ENCODE peak calls at places on chromosome 1, in eight cellular contexts. N is stimulated activated naive CD8-positive, alpha-beta T cell treated with anti-CD3 and anti-CD28 coated beads, Interleukin-15, Interleukin-2, amounts not matched to agents 100 U/mL and 50 U/mL, for 24 hours; M is right lobe of liver; X is IMR-90; C is HCT116; T is heart left ventricle; D is A549; Q is K562. O is an unnamed sample.

GRCh38 chr1:40622936-40623629 is 42.4 kb downstream of the RIMS3 start:
- ATAC-seq in N (no peak), M (no peak), X (no peak), C (no peak), T (no peak), D (no peak), Q (no peak), O (peak)

GRCh38 chr1:233639611-233640010 is 25.7 kb downstream of the KCNK1 start:
- ATAC-seq in N (no peak), M (no peak), X (no peak), C (no peak), T (no peak), D (no peak), Q (no peak), O (no peak)

GRCh38 chr1:216223521-216223920 is 199.7 kb downstream of the USH2A start:
- ATAC-seq in N (no peak), M (peak), X (no peak), C (no peak), T (no peak), D (no peak), Q (no peak), O (no peak)

GRCh38 chr1:181504294-181505115 is 21.2 kb downstream of the CACNA1E start:
- ATAC-seq in N (no peak), M (peak), X (no peak), C (peak), T (no peak), D (peak), Q (peak), O (no peak)

GRCh38 chr1:41615981-41616380 is 131.5 kb upstream of the EDN2 start:
- ATAC-seq in N (no peak), M (no peak), X (no peak), C (no peak), T (no peak), D (no peak), Q (no peak), O (no peak)

GRCh38 chr1:229199261-229199850 is 71.6 kb upstream of the RAB4A start:
- ATAC-seq in N (no peak), M (peak), X (no peak), C (peak), T (no peak), D (no peak), Q (peak), O (peak)

GRCh38 chr1:29523531-29523930 is 287.2 kb downstream of the PTPRU start:
- ATAC-seq in N (no peak), M (no peak), X (no peak), C (no peak), T (no peak), D (no peak), Q (no peak), O (no peak)

GRCh38 chr1:51627672-51628071 is 10.8 kb downstream of the OSBPL9 start:
- ATAC-seq in N (no peak), M (peak), X (peak), C (peak), T (peak), D (peak), Q (peak), O (peak)

O was measured in esophagus mucosa.